ENCODE peak calls at places on chromosome 1, in six cellular contexts. Y, H, D, F, M and V are unnamed samples.

GRCh38 chr1:232988572-232989040 is 38.2 kb downstream of the NTPCR start:
- DNase-seq in Y (no peak), H (no peak), D (no peak), F (no peak), M (peak; percentile 10), V (no peak)

GRCh38 chr1:246609632-246610031 is 43.4 kb downstream of the CNST start:
- DNase-seq in Y (no peak), H (no peak), D (no peak), F (no peak), M (no peak), V (no peak)

GRCh38 chr1:45752441-45753052 is 2.1 kb upstream of the IPP start:
- DNase-seq in Y (no peak), H (no peak), D (no peak), F (no peak), M (no peak), V (no peak)

GRCh38 chr1:81703736-81704463 is 96.8 kb upstream of the ADGRL2 start:
- DNase-seq in Y (no peak), H (no peak), D (no peak), F (no peak), M (no peak), V (no peak)

GRCh38 chr1:193115629-193116227 is 6.1 kb upstream of the CDC73 start:
- DNase-seq in Y (no peak), H (no peak), D (no peak), F (no peak), M (no peak), V (no peak)

GRCh38 chr1:155082301-155082940 is 3.8 kb downstream of the EFNA3 start:
- DNase-seq in Y (no peak), H (no peak), D (no peak), F (peak; percentile 51), M (no peak), V (no peak)

GRCh38 chr1:243946946-243947345 is 96.9 kb upstream of the AKT3 start:
- DNase-seq in Y (peak; percentile 100), H (peak; percentile 71), D (peak; percentile 23), F (no peak), M (peak; percentile 13), V (no peak)

GRCh38 chr1:161258439-161259386 is at the start of gene PCP4L1:
- DNase-seq in Y (peak; percentile 35), H (peak; percentile 78), D (peak; percentile 15), F (peak; percentile 63), M (no peak), V (no peak)

GRCh38 chr1:97693601-97694000 is 227.2 kb downstream of the DPYD start:
- DNase-seq in Y (no peak), H (no peak), D (no peak), F (no peak), M (no peak), V (no peak)